ENCODE peak calls at places on chromosome 12, in six cellular contexts. G, Y, W, T, K and J are unnamed samples.

GRCh38 chr12:109696485-109697269 is 16.9 kb upstream of the FAM222A start:
- DNase-seq in K (no peak), W (no peak), T (no peak), G (peak), Y (peak), J (no peak)

GRCh38 chr12:11862794-11863193 is 207.9 kb upstream of the BCL2L14 start:
- DNase-seq in K (no peak), G (no peak), Y (no peak), T (no peak), W (no peak), J (no peak)

GRCh38 chr12:124844411-124845397 is 19.0 kb downstream of the SCARB1 start:
- DNase-seq in G (no peak), W (no peak), Y (no peak), K (no peak), T (no peak), J (no peak)

GRCh38 chr12:53174881-53175491 is 5.5 kb upstream of the ZNF740 start:
- DNase-seq in W (no peak), T (no peak), G (peak), Y (peak), K (no peak), J (no peak)

GRCh38 chr12:76470028-76470939 is 89.3 kb downstream of the OSBPL8 start:
- DNase-seq in W (no peak), T (no peak), K (peak), G (no peak), Y (peak), J (no peak)

GRCh38 chr12:108826115-108826806 is 31.1 kb downstream of the SSH1 start:
- DNase-seq in K (no peak), G (no peak), T (no peak), Y (peak), W (no peak), J (no peak)

GRCh38 chr12:60494249-60494648 is 898.4 kb downstream of the SLC16A7 start:
- DNase-seq in T (no peak), G (peak), Y (peak), K (no peak), W (no peak), J (no peak)

GRCh38 chr12:26869908-26870459 is 37.0 kb upstream of the ITPR2 start:
- DNase-seq in G (no peak), W (no peak), T (no peak), Y (no peak), K (no peak), J (no peak)

GRCh38 chr12:3114671-3115070 is 37.5 kb downstream of the TSPAN9 start:
- DNase-seq in Y (no peak), W (no peak), T (no peak), K (no peak), G (no peak), J (no peak)

GRCh38 chr12:78698747-78699146 is 165.8 kb upstream of the SYT1 start:
- DNase-seq in W (no peak), T (no peak), K (no peak), Y (no peak), G (no peak), J (no peak)

GRCh38 chr12:19084547-19084946 is 45.0 kb upstream of the PLEKHA5 start:
- DNase-seq in T (no peak), Y (no peak), K (no peak), G (no peak), W (no peak), J (no peak)

GRCh38 chr12:96194901-96195844 is 998 bp downstream of the ELK3 start:
- DNase-seq in W (peak), G (no peak), T (peak), Y (peak), K (peak), J (peak)

GRCh38 chr12:87756111-87756510 is 273.1 kb downstream of the C12orf50 start:
- DNase-seq in Y (no peak), G (no peak), T (no peak), W (no peak), K (no peak), J (no peak)

GRCh38 chr12:65123435-65124063 is 2.4 kb upstream of the WIF1 start:
- DNase-seq in K (peak), T (no peak), G (peak), Y (peak), W (no peak), J (no peak)

GRCh38 chr12:124015791-124016510 is 42.9 kb downstream of the ZNF664 start:
- DNase-seq in Y (no peak), T (no peak), K (no peak), W (no peak), G (no peak), J (no peak)

GRCh38 chr12:127381043-127381668 is 885.8 kb upstream of the TMEM132C start:
- DNase-seq in K (no peak), T (peak), Y (peak), W (peak), G (peak), J (peak)

GRCh38 chr12:119817944-119818343 is 59.2 kb downstream of the CIT start:
- DNase-seq in W (no peak), T (no peak), G (no peak), Y (no peak), K (no peak), J (no peak)

GRCh38 chr12:52243264-52243773 is 10.3 kb downstream of the KRT7 start:
- DNase-seq in W (no peak), K (no peak), T (no peak), Y (no peak), G (no peak), J (no peak)

GRCh38 chr12:87274594-87275245 is 754.5 kb downstream of the C12orf50 start:
- DNase-seq in W (no peak), Y (no peak), T (no peak), K (no peak), G (no peak), J (no peak)

GRCh38 chr12:112985655-112986290 is 7.5 kb downstream of the OAS2 start:
- DNase-seq in G (no peak), T (no peak), Y (no peak), K (no peak), W (no peak), J (no peak)

GRCh38 chr12:117685115-117685926 is 283.5 kb downstream of the KSR2 start:
- DNase-seq in T (peak), Y (peak), W (no peak), K (no peak), G (peak), J (no peak)
- TF ChIP-seq TAF1 in T (no peak), Y (no peak), W (no peak), K (no peak), G (no peak), J (no peak)

GRCh38 chr12:83015390-83016225 is 328.9 kb downstream of the TMTC2 start:
- DNase-seq in W (no peak), K (no peak), G (no peak), T (no peak), Y (peak), J (no peak)

GRCh38 chr12:83017001-83017400 is 330.3 kb downstream of the TMTC2 start:
- DNase-seq in W (no peak), Y (no peak), G (no peak), T (no peak), K (no peak), J (no peak)

GRCh38 chr12:83018063-83018462 is 331.4 kb downstream of the TMTC2 start:
- DNase-seq in Y (no peak), K (no peak), W (no peak), T (no peak), G (no peak), J (no peak)

GRCh38 chr12:83016226-83016835 is 329.6 kb downstream of the TMTC2 start:
- DNase-seq in W (no peak), T (no peak), K (no peak), G (peak), Y (peak), J (no peak)
- TF ChIP-seq POLR2AphosphoS5 in W (no peak), T (no peak), K (no peak), G (no peak), Y (peak), J (no peak)

DNA sequence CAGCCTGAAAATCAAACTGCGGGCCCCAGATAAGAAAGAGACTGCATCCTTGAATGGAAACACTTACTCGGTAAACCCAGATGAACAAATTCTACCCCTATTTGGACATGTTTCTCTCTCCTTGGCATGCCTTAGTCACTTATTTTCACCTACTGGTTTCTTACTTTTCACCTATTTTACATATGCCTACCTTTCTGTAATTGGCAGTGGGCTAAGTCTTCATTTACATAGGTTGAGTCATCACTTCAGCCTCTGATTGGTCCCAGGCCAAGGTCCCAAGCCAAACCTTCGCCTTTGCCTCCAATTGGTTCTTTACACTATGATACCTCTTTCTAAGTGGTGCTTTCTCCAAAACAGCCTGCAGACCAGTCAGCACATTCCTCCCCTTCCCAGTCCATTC is 111.3 kb downstream of the DYRK2 start:
- DNase-seq in Y (no peak), W (no peak), K (no peak), G (no peak), T (no peak), J (no peak)
- TF ChIP-seq POLR2A in Y (no peak), W (no peak), K (no peak), G (no peak), T (no peak), J (no peak)

DNA sequence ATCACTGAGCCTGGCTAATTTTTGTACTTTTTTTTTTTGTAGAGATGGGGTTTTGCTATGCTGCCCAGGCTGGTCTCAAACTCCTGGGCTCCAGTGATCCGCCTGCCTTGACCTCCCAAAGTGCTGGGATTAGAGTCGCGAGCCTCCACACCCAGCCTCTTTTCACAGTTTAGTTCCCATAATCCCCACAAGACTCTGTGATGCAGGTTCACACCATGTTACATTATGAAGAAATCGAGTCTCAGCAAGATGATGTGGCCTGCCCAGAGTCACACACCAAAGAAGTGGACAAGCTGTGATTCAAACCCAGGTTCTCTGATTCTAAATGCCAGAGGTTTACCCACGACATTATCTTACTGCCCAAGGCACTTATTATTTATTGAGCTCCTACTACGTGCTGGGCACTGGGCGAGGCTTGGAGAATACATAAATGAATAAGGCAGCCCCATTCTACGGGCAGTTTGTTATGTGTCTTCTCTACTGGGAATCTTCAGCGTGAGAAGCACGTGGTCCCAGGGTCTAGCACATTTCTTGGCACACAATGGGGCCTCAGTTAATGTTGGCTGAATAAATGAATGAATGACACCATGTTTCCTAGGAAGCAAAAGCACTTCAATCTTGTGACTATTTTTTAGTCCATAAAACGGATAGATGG is 23.5 kb upstream of the OASL start:
- DNase-seq in W (no peak), T (peak), G (no peak), K (no peak), Y (no peak), J (no peak)
- TF ChIP-seq TAF1 in W (no peak), T (no peak), G (no peak), K (no peak), Y (no peak), J (no peak)

GRCh38 chr12:111034911-111035577 is 114.7 kb upstream of the MYL2 start:
- DNase-seq in W (no peak), Y (no peak), G (no peak), K (no peak), T (peak), J (no peak)

GRCh38 chr12:111035578-111036301 is 115.4 kb upstream of the MYL2 start:
- DNase-seq in K (no peak), T (peak), W (no peak), Y (no peak), G (no peak), J (no peak)

GRCh38 chr12:111034148-111034910 is 114.0 kb upstream of the MYL2 start:
- DNase-seq in W (no peak), G (no peak), K (no peak), Y (no peak), T (peak), J (no peak)

GRCh38 chr12:111031956-111032919 is 111.9 kb upstream of the MYL2 start:
- DNase-seq in K (no peak), Y (no peak), G (no peak), W (no peak), T (no peak), J (no peak)

DNA sequence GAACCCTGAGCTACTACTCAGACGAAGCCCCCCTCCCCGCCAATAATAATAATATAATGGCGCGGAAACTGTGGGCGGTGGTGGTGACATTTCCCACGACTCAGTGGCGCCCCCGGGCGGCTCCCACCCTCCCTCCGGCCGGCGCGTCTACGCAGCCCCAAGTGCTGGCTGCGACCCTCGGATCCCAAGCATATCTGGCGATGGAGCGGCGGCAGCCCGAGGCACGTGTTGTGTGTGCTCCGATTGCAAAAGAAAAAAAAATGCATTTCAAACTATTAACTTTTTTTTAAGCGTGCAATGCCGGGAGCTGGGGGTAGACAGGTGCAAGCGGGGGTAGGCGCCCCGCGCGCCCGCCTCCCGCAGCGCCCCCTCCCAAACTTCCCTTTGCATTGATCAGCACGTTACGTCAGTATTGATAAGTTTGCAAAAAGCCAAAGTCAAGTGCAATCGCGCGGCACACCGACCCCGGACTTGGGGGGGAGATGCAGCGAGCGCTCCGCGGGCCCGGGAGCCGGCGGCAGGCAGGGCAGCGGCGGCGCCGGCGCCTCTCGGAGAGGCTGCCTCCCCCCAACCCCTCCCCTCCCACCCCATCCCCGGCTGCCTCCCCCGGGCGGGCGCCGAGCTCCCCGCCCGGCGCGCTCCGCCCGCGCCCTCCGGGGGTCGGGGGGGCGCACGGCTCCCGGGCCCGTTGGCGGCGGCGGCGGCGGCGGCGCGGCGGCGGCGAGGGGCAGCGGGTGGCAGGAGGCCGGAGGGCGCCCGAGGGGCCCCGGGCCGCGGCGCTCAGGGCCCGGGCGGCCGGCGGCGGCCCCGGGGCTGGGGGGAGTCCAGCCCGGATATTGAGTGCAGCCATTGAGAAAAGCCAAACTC is 113.1 kb upstream of the MYL2 start:
- DNase-seq in T (peak), Y (no peak), K (no peak), G (no peak), W (no peak), J (no peak)
- TF ChIP-seq POLR2AphosphoS5 in T (no peak), Y (no peak), K (no peak), G (no peak), W (no peak), J (no peak)

DNA sequence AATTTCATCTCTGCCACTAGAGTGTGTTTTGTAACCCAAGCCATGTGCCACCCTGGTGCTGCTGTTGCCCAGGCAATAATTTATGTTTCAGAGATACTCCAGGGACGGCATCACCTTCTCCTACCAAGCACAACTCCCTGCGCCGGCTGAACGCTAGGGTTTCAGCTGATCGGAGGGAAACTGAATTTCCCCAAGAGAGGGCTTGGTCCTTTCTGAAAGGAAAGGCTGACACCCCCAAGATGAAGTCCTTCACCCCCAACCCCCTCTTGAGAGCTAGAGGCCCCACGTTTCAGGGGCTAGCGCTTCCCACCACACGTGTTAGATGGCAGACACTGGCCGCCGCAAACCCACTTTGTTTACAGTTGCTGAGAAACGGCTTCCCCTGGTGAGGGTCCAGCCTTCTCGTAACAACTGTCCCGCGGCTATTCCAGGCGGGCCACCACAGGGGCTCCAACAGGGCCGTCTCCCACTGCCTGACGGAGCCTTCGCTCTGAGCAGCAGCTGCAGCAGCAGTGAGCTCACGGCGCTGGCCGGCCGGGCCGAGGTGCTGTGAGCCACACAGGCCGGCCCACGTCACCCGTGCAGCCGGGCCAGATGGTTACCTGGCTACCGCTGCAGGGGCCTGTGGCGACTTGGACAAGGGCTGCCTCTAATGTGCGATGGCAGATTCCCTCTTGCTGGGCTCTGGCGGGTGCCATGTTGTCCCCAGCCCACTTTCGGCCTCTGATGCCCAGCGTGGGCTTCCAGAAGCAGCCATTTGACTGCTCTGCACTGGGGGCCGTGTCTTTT is 66.4 kb downstream of the TESC start:
- DNase-seq in Y (no peak), W (no peak), G (no peak), T (no peak), K (no peak), J (no peak)
- TF ChIP-seq POLR2A in Y (no peak), W (no peak), G (no peak), T (no peak), K (no peak), J (no peak)